ENCODE peak calls at places on chromosome 20, in nine cellular contexts. One of them, this sample, is unnamed.

GRCh38 chr20:59598625-59599310 is 5.6 kb upstream of the PHACTR3 start:
- DNase-seq in mesendoderm: peak
- DNase-seq in NCI-H226: no peak
- DNase-seq in ELR: peak
- DNase-seq in neuronal stem cell: peak
- DNase-seq in GM04503: no peak
- DNase-seq in NCI-H446 treated with DMSO at 0.1 percent for 48 hours: peak
- DNase-seq in epithelial cell of proximal tubule: no peak
- DNase-seq in stimulated activated naive CD8-positive, alpha-beta T cell treated with anti-CD3 and anti-CD28 coated beads, Interleukin-15, Interleukin-2, amounts not matched to agents 100 U/mL and 50 U/mL, for 24 hours: peak
- DNase-seq in this sample: peak

GRCh38 chr20:1654994-1655393 is 2.6 kb downstream of the SIRPG start:
- DNase-seq in mesendoderm: no peak
- DNase-seq in NCI-H226: no peak
- DNase-seq in ELR: no peak
- DNase-seq in neuronal stem cell: no peak
- DNase-seq in GM04503: no peak
- DNase-seq in NCI-H446 treated with DMSO at 0.1 percent for 48 hours: no peak
- DNase-seq in epithelial cell of proximal tubule: no peak
- DNase-seq in stimulated activated naive CD8-positive, alpha-beta T cell treated with anti-CD3 and anti-CD28 coated beads, Interleukin-15, Interleukin-2, amounts not matched to agents 100 U/mL and 50 U/mL, for 24 hours: no peak
- DNase-seq in this sample: no peak

GRCh38 chr20:47544240-47544639 is 42.6 kb downstream of the NCOA3 start:
- DNase-seq in mesendoderm: no peak
- DNase-seq in NCI-H226: no peak
- DNase-seq in ELR: peak
- DNase-seq in neuronal stem cell: no peak
- DNase-seq in GM04503: no peak
- DNase-seq in NCI-H446 treated with DMSO at 0.1 percent for 48 hours: no peak
- DNase-seq in epithelial cell of proximal tubule: no peak
- DNase-seq in stimulated activated naive CD8-positive, alpha-beta T cell treated with anti-CD3 and anti-CD28 coated beads, Interleukin-15, Interleukin-2, amounts not matched to agents 100 U/mL and 50 U/mL, for 24 hours: no peak
- DNase-seq in this sample: no peak

GRCh38 chr20:25081065-25081729 is 744 bp downstream of the VSX1 start:
- DNase-seq in mesendoderm: peak
- DNase-seq in NCI-H226: no peak
- DNase-seq in ELR: no peak
- DNase-seq in neuronal stem cell: peak
- DNase-seq in GM04503: no peak
- DNase-seq in NCI-H446 treated with DMSO at 0.1 percent for 48 hours: no peak
- DNase-seq in epithelial cell of proximal tubule: no peak
- DNase-seq in stimulated activated naive CD8-positive, alpha-beta T cell treated with anti-CD3 and anti-CD28 coated beads, Interleukin-15, Interleukin-2, amounts not matched to agents 100 U/mL and 50 U/mL, for 24 hours: peak
- DNase-seq in this sample: no peak

GRCh38 chr20:23368316-23369110 is 6.5 kb downstream of the GZF1 start:
- DNase-seq in mesendoderm: no peak
- DNase-seq in NCI-H226: no peak
- DNase-seq in ELR: no peak
- DNase-seq in neuronal stem cell: no peak
- DNase-seq in GM04503: no peak
- DNase-seq in NCI-H446 treated with DMSO at 0.1 percent for 48 hours: no peak
- DNase-seq in epithelial cell of proximal tubule: no peak
- DNase-seq in stimulated activated naive CD8-positive, alpha-beta T cell treated with anti-CD3 and anti-CD28 coated beads, Interleukin-15, Interleukin-2, amounts not matched to agents 100 U/mL and 50 U/mL, for 24 hours: no peak
- DNase-seq in this sample: no peak

GRCh38 chr20:4959582-4959981 is 41.7 kb downstream of the SLC23A2 start:
- DNase-seq in mesendoderm: no peak
- DNase-seq in NCI-H226: no peak
- DNase-seq in ELR: peak
- DNase-seq in neuronal stem cell: no peak
- DNase-seq in GM04503: no peak
- DNase-seq in NCI-H446 treated with DMSO at 0.1 percent for 48 hours: no peak
- DNase-seq in epithelial cell of proximal tubule: no peak
- DNase-seq in stimulated activated naive CD8-positive, alpha-beta T cell treated with anti-CD3 and anti-CD28 coated beads, Interleukin-15, Interleukin-2, amounts not matched to agents 100 U/mL and 50 U/mL, for 24 hours: no peak
- DNase-seq in this sample: no peak

GRCh38 chr20:47276856-47277541 is 79.5 kb downstream of the ZMYND8 start:
- DNase-seq in mesendoderm: no peak
- DNase-seq in NCI-H226: no peak
- DNase-seq in ELR: peak
- DNase-seq in neuronal stem cell: no peak
- DNase-seq in GM04503: peak
- DNase-seq in NCI-H446 treated with DMSO at 0.1 percent for 48 hours: no peak
- DNase-seq in epithelial cell of proximal tubule: no peak
- DNase-seq in stimulated activated naive CD8-positive, alpha-beta T cell treated with anti-CD3 and anti-CD28 coated beads, Interleukin-15, Interleukin-2, amounts not matched to agents 100 U/mL and 50 U/mL, for 24 hours: no peak
- DNase-seq in this sample: peak

GRCh38 chr20:41234546-41234945 is 83.0 kb downstream of the ZHX3 start:
- DNase-seq in mesendoderm: no peak
- DNase-seq in NCI-H226: no peak
- DNase-seq in ELR: no peak
- DNase-seq in neuronal stem cell: no peak
- DNase-seq in GM04503: no peak
- DNase-seq in NCI-H446 treated with DMSO at 0.1 percent for 48 hours: no peak
- DNase-seq in epithelial cell of proximal tubule: no peak
- DNase-seq in stimulated activated naive CD8-positive, alpha-beta T cell treated with anti-CD3 and anti-CD28 coated beads, Interleukin-15, Interleukin-2, amounts not matched to agents 100 U/mL and 50 U/mL, for 24 hours: no peak
- DNase-seq in this sample: peak

GRCh38 chr20:19492937-19493336 is 265.1 kb upstream of the RIN2 start:
- DNase-seq in mesendoderm: peak
- DNase-seq in NCI-H226: no peak
- DNase-seq in ELR: no peak
- DNase-seq in neuronal stem cell: peak
- DNase-seq in GM04503: no peak
- DNase-seq in NCI-H446 treated with DMSO at 0.1 percent for 48 hours: no peak
- DNase-seq in epithelial cell of proximal tubule: no peak
- DNase-seq in stimulated activated naive CD8-positive, alpha-beta T cell treated with anti-CD3 and anti-CD28 coated beads, Interleukin-15, Interleukin-2, amounts not matched to agents 100 U/mL and 50 U/mL, for 24 hours: no peak
- DNase-seq in this sample: no peak

GRCh38 chr20:61306935-61307475 is 54.9 kb downstream of the CDH4 start:
- DNase-seq in mesendoderm: peak
- DNase-seq in NCI-H226: no peak
- DNase-seq in ELR: no peak
- DNase-seq in neuronal stem cell: no peak
- DNase-seq in GM04503: no peak
- DNase-seq in NCI-H446 treated with DMSO at 0.1 percent for 48 hours: no peak
- DNase-seq in epithelial cell of proximal tubule: no peak
- DNase-seq in stimulated activated naive CD8-positive, alpha-beta T cell treated with anti-CD3 and anti-CD28 coated beads, Interleukin-15, Interleukin-2, amounts not matched to agents 100 U/mL and 50 U/mL, for 24 hours: no peak
- DNase-seq in this sample: no peak

GRCh38 chr20:33239979-33240736 is 4.4 kb downstream of the BPIFA1 start:
- DNase-seq in mesendoderm: no peak
- DNase-seq in NCI-H226: no peak
- DNase-seq in ELR: no peak
- DNase-seq in neuronal stem cell: no peak
- DNase-seq in GM04503: no peak
- DNase-seq in NCI-H446 treated with DMSO at 0.1 percent for 48 hours: no peak
- DNase-seq in epithelial cell of proximal tubule: no peak
- DNase-seq in stimulated activated naive CD8-positive, alpha-beta T cell treated with anti-CD3 and anti-CD28 coated beads, Interleukin-15, Interleukin-2, amounts not matched to agents 100 U/mL and 50 U/mL, for 24 hours: no peak
- DNase-seq in this sample: no peak

GRCh38 chr20:50635676-50636600 is 55.4 kb downstream of the RIPOR3 start:
- DNase-seq in mesendoderm: peak
- DNase-seq in NCI-H226: peak
- DNase-seq in ELR: peak
- DNase-seq in neuronal stem cell: no peak
- DNase-seq in GM04503: no peak
- DNase-seq in NCI-H446 treated with DMSO at 0.1 percent for 48 hours: no peak
- DNase-seq in epithelial cell of proximal tubule: no peak
- DNase-seq in stimulated activated naive CD8-positive, alpha-beta T cell treated with anti-CD3 and anti-CD28 coated beads, Interleukin-15, Interleukin-2, amounts not matched to agents 100 U/mL and 50 U/mL, for 24 hours: peak
- DNase-seq in this sample: no peak

GRCh38 chr20:48286571-48287551 is 501.6 kb upstream of the SULF2 start:
- DNase-seq in mesendoderm: no peak
- DNase-seq in NCI-H226: no peak
- DNase-seq in ELR: no peak
- DNase-seq in neuronal stem cell: no peak
- DNase-seq in GM04503: no peak
- DNase-seq in NCI-H446 treated with DMSO at 0.1 percent for 48 hours: peak
- DNase-seq in epithelial cell of proximal tubule: no peak
- DNase-seq in stimulated activated naive CD8-positive, alpha-beta T cell treated with anti-CD3 and anti-CD28 coated beads, Interleukin-15, Interleukin-2, amounts not matched to agents 100 U/mL and 50 U/mL, for 24 hours: no peak
- DNase-seq in this sample: peak

GRCh38 chr20:46991850-46992639 is 97.4 kb downstream of the EYA2 start:
- DNase-seq in mesendoderm: no peak
- DNase-seq in NCI-H226: no peak
- DNase-seq in ELR: no peak
- DNase-seq in neuronal stem cell: no peak
- DNase-seq in GM04503: no peak
- DNase-seq in NCI-H446 treated with DMSO at 0.1 percent for 48 hours: no peak
- DNase-seq in epithelial cell of proximal tubule: no peak
- DNase-seq in stimulated activated naive CD8-positive, alpha-beta T cell treated with anti-CD3 and anti-CD28 coated beads, Interleukin-15, Interleukin-2, amounts not matched to agents 100 U/mL and 50 U/mL, for 24 hours: no peak
- DNase-seq in this sample: no peak

GRCh38 chr20:19761853-19762252 is 3.8 kb downstream of the RIN2 start:
- DNase-seq in mesendoderm: no peak
- DNase-seq in NCI-H226: no peak
- DNase-seq in ELR: no peak
- DNase-seq in neuronal stem cell: no peak
- DNase-seq in GM04503: no peak
- DNase-seq in NCI-H446 treated with DMSO at 0.1 percent for 48 hours: no peak
- DNase-seq in epithelial cell of proximal tubule: no peak
- DNase-seq in stimulated activated naive CD8-positive, alpha-beta T cell treated with anti-CD3 and anti-CD28 coated beads, Interleukin-15, Interleukin-2, amounts not matched to agents 100 U/mL and 50 U/mL, for 24 hours: no peak
- DNase-seq in this sample: no peak

GRCh38 chr20:49380245-49380875 is 102.1 kb downstream of the KCNB1 start:
- DNase-seq in mesendoderm: peak
- DNase-seq in NCI-H226: no peak
- DNase-seq in ELR: no peak
- DNase-seq in neuronal stem cell: no peak
- DNase-seq in GM04503: no peak
- DNase-seq in NCI-H446 treated with DMSO at 0.1 percent for 48 hours: no peak
- DNase-seq in epithelial cell of proximal tubule: no peak
- DNase-seq in stimulated activated naive CD8-positive, alpha-beta T cell treated with anti-CD3 and anti-CD28 coated beads, Interleukin-15, Interleukin-2, amounts not matched to agents 100 U/mL and 50 U/mL, for 24 hours: no peak
- DNase-seq in this sample: no peak

GRCh38 chr20:21513881-21514540 is at the start of gene NKX2-2:
- DNase-seq in mesendoderm: peak
- DNase-seq in NCI-H226: no peak
- DNase-seq in ELR: no peak
- DNase-seq in neuronal stem cell: no peak
- DNase-seq in GM04503: no peak
- DNase-seq in NCI-H446 treated with DMSO at 0.1 percent for 48 hours: no peak
- DNase-seq in epithelial cell of proximal tubule: no peak
- DNase-seq in stimulated activated naive CD8-positive, alpha-beta T cell treated with anti-CD3 and anti-CD28 coated beads, Interleukin-15, Interleukin-2, amounts not matched to agents 100 U/mL and 50 U/mL, for 24 hours: no peak
- DNase-seq in this sample: peak

GRCh38 chr20:9514461-9515210 is at the start of gene LAMP5:
- DNase-seq in mesendoderm: peak
- DNase-seq in NCI-H226: no peak
- DNase-seq in ELR: peak
- DNase-seq in neuronal stem cell: peak
- DNase-seq in GM04503: no peak
- DNase-seq in NCI-H446 treated with DMSO at 0.1 percent for 48 hours: peak
- DNase-seq in epithelial cell of proximal tubule: no peak
- DNase-seq in stimulated activated naive CD8-positive, alpha-beta T cell treated with anti-CD3 and anti-CD28 coated beads, Interleukin-15, Interleukin-2, amounts not matched to agents 100 U/mL and 50 U/mL, for 24 hours: no peak
- DNase-seq in this sample: no peak

GRCh38 chr20:25389858-25390537 is 637 bp downstream of the ABHD12 start:
- DNase-seq in mesendoderm: peak
- DNase-seq in NCI-H226: no peak
- DNase-seq in ELR: peak
- DNase-seq in neuronal stem cell: peak
- DNase-seq in GM04503: no peak
- DNase-seq in NCI-H446 treated with DMSO at 0.1 percent for 48 hours: no peak
- DNase-seq in epithelial cell of proximal tubule: no peak
- DNase-seq in stimulated activated naive CD8-positive, alpha-beta T cell treated with anti-CD3 and anti-CD28 coated beads, Interleukin-15, Interleukin-2, amounts not matched to agents 100 U/mL and 50 U/mL, for 24 hours: peak
- DNase-seq in this sample: no peak

GRCh38 chr20:4371623-4372246 is 350.0 kb upstream of the PRND start:
- DNase-seq in mesendoderm: no peak
- DNase-seq in NCI-H226: no peak
- DNase-seq in ELR: no peak
- DNase-seq in neuronal stem cell: no peak
- DNase-seq in GM04503: no peak
- DNase-seq in NCI-H446 treated with DMSO at 0.1 percent for 48 hours: no peak
- DNase-seq in epithelial cell of proximal tubule: no peak
- DNase-seq in stimulated activated naive CD8-positive, alpha-beta T cell treated with anti-CD3 and anti-CD28 coated beads, Interleukin-15, Interleukin-2, amounts not matched to agents 100 U/mL and 50 U/mL, for 24 hours: no peak
- DNase-seq in this sample: no peak

GRCh38 chr20:25991756-25992130 is 295.1 kb upstream of the ZNF337 start:
- DNase-seq in mesendoderm: no peak
- DNase-seq in NCI-H226: no peak
- DNase-seq in ELR: no peak
- DNase-seq in neuronal stem cell: no peak
- DNase-seq in GM04503: no peak
- DNase-seq in NCI-H446 treated with DMSO at 0.1 percent for 48 hours: no peak
- DNase-seq in epithelial cell of proximal tubule: no peak
- DNase-seq in stimulated activated naive CD8-positive, alpha-beta T cell treated with anti-CD3 and anti-CD28 coated beads, Interleukin-15, Interleukin-2, amounts not matched to agents 100 U/mL and 50 U/mL, for 24 hours: no peak
- DNase-seq in this sample: no peak

GRCh38 chr20:55581519-55581918 is 423.8 kb downstream of the CBLN4 start:
- DNase-seq in mesendoderm: no peak
- DNase-seq in NCI-H226: no peak
- DNase-seq in ELR: no peak
- DNase-seq in neuronal stem cell: no peak
- DNase-seq in GM04503: no peak
- DNase-seq in NCI-H446 treated with DMSO at 0.1 percent for 48 hours: no peak
- DNase-seq in epithelial cell of proximal tubule: no peak
- DNase-seq in stimulated activated naive CD8-positive, alpha-beta T cell treated with anti-CD3 and anti-CD28 coated beads, Interleukin-15, Interleukin-2, amounts not matched to agents 100 U/mL and 50 U/mL, for 24 hours: no peak
- DNase-seq in this sample: no peak

GRCh38 chr20:50646483-50646996 is 44.8 kb downstream of the RIPOR3 start:
- DNase-seq in mesendoderm: no peak
- DNase-seq in NCI-H226: peak
- DNase-seq in ELR: peak
- DNase-seq in neuronal stem cell: no peak
- DNase-seq in GM04503: peak
- DNase-seq in NCI-H446 treated with DMSO at 0.1 percent for 48 hours: no peak
- DNase-seq in epithelial cell of proximal tubule: no peak
- DNase-seq in stimulated activated naive CD8-positive, alpha-beta T cell treated with anti-CD3 and anti-CD28 coated beads, Interleukin-15, Interleukin-2, amounts not matched to agents 100 U/mL and 50 U/mL, for 24 hours: no peak
- DNase-seq in this sample: no peak

GRCh38 chr20:64119681-64120341 is 12.4 kb upstream of the NPBWR2 start:
- DNase-seq in mesendoderm: no peak
- DNase-seq in NCI-H226: peak
- DNase-seq in ELR: no peak
- DNase-seq in neuronal stem cell: no peak
- DNase-seq in GM04503: no peak
- DNase-seq in NCI-H446 treated with DMSO at 0.1 percent for 48 hours: no peak
- DNase-seq in epithelial cell of proximal tubule: no peak
- DNase-seq in stimulated activated naive CD8-positive, alpha-beta T cell treated with anti-CD3 and anti-CD28 coated beads, Interleukin-15, Interleukin-2, amounts not matched to agents 100 U/mL and 50 U/mL, for 24 hours: no peak
- DNase-seq in this sample: no peak

GRCh38 chr20:38405132-38405531 is 30.0 kb downstream of the SNHG17 start:
- DNase-seq in mesendoderm: no peak
- DNase-seq in NCI-H226: no peak
- DNase-seq in ELR: no peak
- DNase-seq in neuronal stem cell: no peak
- DNase-seq in GM04503: no peak
- DNase-seq in NCI-H446 treated with DMSO at 0.1 percent for 48 hours: no peak
- DNase-seq in epithelial cell of proximal tubule: no peak
- DNase-seq in stimulated activated naive CD8-positive, alpha-beta T cell treated with anti-CD3 and anti-CD28 coated beads, Interleukin-15, Interleukin-2, amounts not matched to agents 100 U/mL and 50 U/mL, for 24 hours: no peak
- DNase-seq in this sample: no peak

GRCh38 chr20:420721-421574 is 12.8 kb downstream of the RBCK1 start:
- DNase-seq in mesendoderm: no peak
- DNase-seq in NCI-H226: no peak
- DNase-seq in ELR: peak
- DNase-seq in neuronal stem cell: no peak
- DNase-seq in GM04503: no peak
- DNase-seq in NCI-H446 treated with DMSO at 0.1 percent for 48 hours: no peak
- DNase-seq in epithelial cell of proximal tubule: no peak
- DNase-seq in stimulated activated naive CD8-positive, alpha-beta T cell treated with anti-CD3 and anti-CD28 coated beads, Interleukin-15, Interleukin-2, amounts not matched to agents 100 U/mL and 50 U/mL, for 24 hours: no peak
- DNase-seq in this sample: no peak

GRCh38 chr20:53949319-53949839 is 121.0 kb downstream of the BCAS1 start:
- DNase-seq in mesendoderm: no peak
- DNase-seq in NCI-H226: no peak
- DNase-seq in ELR: peak
- DNase-seq in neuronal stem cell: no peak
- DNase-seq in GM04503: peak
- DNase-seq in NCI-H446 treated with DMSO at 0.1 percent for 48 hours: no peak
- DNase-seq in epithelial cell of proximal tubule: no peak
- DNase-seq in stimulated activated naive CD8-positive, alpha-beta T cell treated with anti-CD3 and anti-CD28 coated beads, Interleukin-15, Interleukin-2, amounts not matched to agents 100 U/mL and 50 U/mL, for 24 hours: peak
- DNase-seq in this sample: no peak

GRCh38 chr20:23235173-23236027 is 115.2 kb upstream of the NXT1 start:
- DNase-seq in mesendoderm: peak
- DNase-seq in NCI-H226: no peak
- DNase-seq in ELR: peak
- DNase-seq in neuronal stem cell: peak
- DNase-seq in GM04503: no peak
- DNase-seq in NCI-H446 treated with DMSO at 0.1 percent for 48 hours: peak
- DNase-seq in epithelial cell of proximal tubule: no peak
- DNase-seq in stimulated activated naive CD8-positive, alpha-beta T cell treated with anti-CD3 and anti-CD28 coated beads, Interleukin-15, Interleukin-2, amounts not matched to agents 100 U/mL and 50 U/mL, for 24 hours: peak
- DNase-seq in this sample: peak

GRCh38 chr20:51800769-51801219 is 1.5 kb downstream of the SALL4 start:
- DNase-seq in mesendoderm: peak
- DNase-seq in NCI-H226: no peak
- DNase-seq in ELR: peak
- DNase-seq in neuronal stem cell: no peak
- DNase-seq in GM04503: no peak
- DNase-seq in NCI-H446 treated with DMSO at 0.1 percent for 48 hours: no peak
- DNase-seq in epithelial cell of proximal tubule: no peak
- DNase-seq in stimulated activated naive CD8-positive, alpha-beta T cell treated with anti-CD3 and anti-CD28 coated beads, Interleukin-15, Interleukin-2, amounts not matched to agents 100 U/mL and 50 U/mL, for 24 hours: peak
- DNase-seq in this sample: no peak

This sample was measured in globus pallidus.